ENCODE peak calls at places on chromosomes 12 and 14, in five cellular contexts. R is SK-N-SH, Z is endodermal cell, C is Peyer's patch, F is A549. D is an unnamed sample. For H3K9me3, the result is how much of the 10 kb centered on the place peaks cover.

GRCh38 chr12:111404362-111405148 is 1.2 kb upstream of the SH2B3 start:
- DNase-seq in R (peak), Z (peak), C (peak), F (no peak), D (no peak)

GRCh38 chr12:113112043-113112899 is 23.3 kb downstream of the RASAL1 start:
- DNase-seq in R (no peak), Z (peak), C (no peak), F (no peak), D (no peak)

GRCh38 chr12:6904280-6905276 is at the start of gene LRRC23:
- DNase-seq in R (peak), Z (peak), C (peak), F (peak), D (peak)

GRCh38 chr12:98406378-98406777 is 109.0 kb upstream of the TMPO start:
- DNase-seq in R (no peak), Z (no peak), C (no peak), F (no peak), D (no peak)

GRCh38 chr12:46556105-46556559 is 183.6 kb upstream of the SLC38A2 start:
- DNase-seq in R (no peak), Z (no peak), C (no peak), F (peak), D (no peak)

GRCh38 chr12:116060765-116061164 is 216.7 kb downstream of the MED13L start:
- DNase-seq in R (no peak), Z (no peak), C (no peak), F (no peak), D (no peak)

GRCh38 chr12:104360988-104361707 is 57.6 kb downstream of the EID3 start:
- DNase-seq in R (no peak), Z (no peak), C (no peak), F (peak), D (no peak)

GRCh38 chr14:60723218-60724079 is 702 bp downstream of the SIX4 start:
- DNase-seq in R (peak), Z (peak), C (no peak), F (peak), D (peak)

GRCh38 chr12:43312991-43313505 is 239.0 kb downstream of the ADAMTS20 start:
- DNase-seq in R (no peak), Z (no peak), C (no peak), F (no peak), D (no peak)

GRCh38 chr12:114664661-114665320 is 19.2 kb downstream of the TBX3 start:
- DNase-seq in R (no peak), Z (peak), C (no peak), F (no peak), D (no peak)

GRCh38 chr12:6361834-6362233 is 13.5 kb downstream of the SCNN1A start:
- DNase-seq in R (no peak), Z (no peak), C (no peak), F (peak), D (no peak)

GRCh38 chr12:57614178-57614947 is 3.1 kb downstream of the ARHGEF25 start:
- DNase-seq in R (peak), Z (peak), C (peak), F (peak), D (no peak)

GRCh38 chr12:34394211-34395055 is 372.1 kb downstream of the ALG10 start:
- DNase-seq in R (peak), Z (peak), C (peak), F (no peak), D (peak)

GRCh38 chr12:34395056-34396005 is 373.0 kb downstream of the ALG10 start:
- DNase-seq in R (peak), Z (peak), C (peak), F (no peak), D (no peak)

GRCh38 chr12:34392741-34393085 is 370.4 kb downstream of the ALG10 start:
- DNase-seq in R (no peak), Z (no peak), C (no peak), F (no peak), D (no peak)

GRCh38 chr12:34393086-34393820 is 371.0 kb downstream of the ALG10 start:
- DNase-seq in R (no peak), Z (peak), C (peak), F (no peak), D (peak)

DNA sequence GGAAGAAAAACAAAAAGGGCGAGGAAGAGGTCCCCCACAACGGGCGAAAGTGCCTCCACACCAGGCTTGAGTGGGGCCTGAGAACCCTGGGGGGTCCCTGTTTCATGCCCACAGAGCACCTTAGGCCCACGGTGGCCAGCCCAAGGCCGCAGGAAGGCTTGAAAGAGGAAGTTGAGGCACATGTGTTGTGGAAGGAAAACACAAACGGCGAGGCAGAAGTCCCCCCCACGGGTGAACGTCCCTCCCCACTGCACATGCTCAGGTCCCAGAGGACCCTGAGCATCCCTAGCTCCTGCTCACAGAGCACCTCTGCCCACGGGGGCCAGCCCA is 371.5 kb downstream of the ALG10 start:
- DNase-seq in R (peak), Z (no peak), C (no peak), F (no peak), D (no peak)
- H3K9me3 ChIP-seq in R (under half), Z (under half), C (under half), F (under half), D (under half)

GRCh38 chr14:106058342-106058741 is 532.0 kb downstream of the TMEM121 start:
- DNase-seq in R (no peak), Z (no peak), C (no peak), F (no peak), D (no peak)

GRCh38 chr14:106051790-106052189 is 525.4 kb downstream of the TMEM121 start:
- DNase-seq in R (no peak), Z (no peak), C (no peak), F (no peak), D (no peak)

GRCh38 chr14:106060576-106060975 is 534.2 kb downstream of the TMEM121 start:
- DNase-seq in R (no peak), Z (no peak), C (no peak), F (no peak), D (no peak)

DNA sequence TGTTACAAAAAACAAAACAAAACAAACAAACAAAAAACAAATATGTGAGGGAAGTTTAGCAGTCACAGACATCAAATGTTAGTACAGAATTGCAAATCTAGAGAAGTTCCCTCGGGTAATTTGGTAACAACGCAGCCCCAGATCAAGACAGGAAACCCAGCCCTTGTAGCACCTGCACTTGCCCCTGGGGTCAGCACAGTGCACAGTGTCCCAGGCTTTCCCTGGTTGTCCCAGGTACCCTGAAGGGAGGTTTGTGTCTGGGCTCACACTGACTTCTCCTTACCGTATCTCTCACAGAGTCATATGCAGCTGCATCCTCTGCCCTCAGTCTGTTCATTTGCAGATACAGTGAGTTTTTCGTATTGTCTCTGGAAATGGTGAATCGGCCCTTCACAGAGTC is 528.9 kb downstream of the TMEM121 start:
- DNase-seq in R (no peak), Z (no peak), C (no peak), F (no peak), D (no peak)
- H3K9me3 ChIP-seq in R (under half), Z (half or more), C (under half), F (under half), D (under half)

GRCh38 chr14:29390046-29390841 is 537.4 kb downstream of the PRKD1 start:
- DNase-seq in R (no peak), Z (peak), C (no peak), F (no peak), D (no peak)

DNA sequence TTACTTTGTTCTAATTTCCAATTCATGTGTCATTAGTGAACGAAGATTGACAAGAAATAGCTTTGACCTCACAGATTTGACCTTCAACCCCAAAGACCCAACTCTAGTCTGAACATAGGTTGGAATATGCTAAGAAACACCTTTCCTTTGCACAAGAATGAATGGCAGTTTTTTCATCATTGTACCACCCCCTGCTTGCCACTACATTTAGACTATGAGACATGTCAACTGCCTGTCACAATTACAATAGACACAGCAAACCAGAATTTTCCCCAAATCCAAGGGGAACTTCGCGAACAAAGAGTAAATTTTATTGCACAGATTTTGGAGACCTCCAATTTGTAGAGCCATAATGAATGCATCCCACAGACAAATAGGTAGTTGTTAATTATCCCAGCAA is 535.4 kb downstream of the PRKD1 start:
- DNase-seq in R (no peak), Z (no peak), C (no peak), F (no peak), D (no peak)
- H3K9me3 ChIP-seq in R (under half), Z (under half), C (under half), F (under half), D (under half)

GRCh38 chr14:104284107-104284592 is 145.8 kb downstream of the KIF26A start:
- DNase-seq in R (peak), Z (peak), C (no peak), F (no peak), D (no peak)

GRCh38 chr14:104286086-104286485 is 147.7 kb downstream of the KIF26A start:
- DNase-seq in R (no peak), Z (peak), C (no peak), F (no peak), D (no peak)

GRCh38 chr14:104283197-104284106 is 145.1 kb downstream of the KIF26A start:
- DNase-seq in R (no peak), Z (peak), C (no peak), F (no peak), D (peak)

GRCh38 chr14:104285483-104285790 is 147.1 kb downstream of the KIF26A start:
- DNase-seq in R (peak), Z (peak), C (no peak), F (no peak), D (no peak)

GRCh38 chr14:104284636-104285482 is 146.5 kb downstream of the KIF26A start:
- DNase-seq in R (peak), Z (peak), C (no peak), F (no peak), D (peak)
- H3K9me3 ChIP-seq in R (under half), Z (under half), C (under half), F (under half), D (under half)

GRCh38 chr12:130198026-130198662 is 35.9 kb downstream of the FZD10 start:
- DNase-seq in R (no peak), Z (peak), C (no peak), F (no peak), D (no peak)

GRCh38 chr12:130199536-130200390 is 37.5 kb downstream of the FZD10 start:
- DNase-seq in R (no peak), Z (peak), C (no peak), F (no peak), D (no peak)

GRCh38 chr12:130196827-130197226 is 34.6 kb downstream of the FZD10 start:
- DNase-seq in R (no peak), Z (peak), C (no peak), F (no peak), D (no peak)

GRCh38 chr12:130200445-130200844 is 38.2 kb downstream of the FZD10 start:
- DNase-seq in R (no peak), Z (peak), C (no peak), F (no peak), D (no peak)

DNA sequence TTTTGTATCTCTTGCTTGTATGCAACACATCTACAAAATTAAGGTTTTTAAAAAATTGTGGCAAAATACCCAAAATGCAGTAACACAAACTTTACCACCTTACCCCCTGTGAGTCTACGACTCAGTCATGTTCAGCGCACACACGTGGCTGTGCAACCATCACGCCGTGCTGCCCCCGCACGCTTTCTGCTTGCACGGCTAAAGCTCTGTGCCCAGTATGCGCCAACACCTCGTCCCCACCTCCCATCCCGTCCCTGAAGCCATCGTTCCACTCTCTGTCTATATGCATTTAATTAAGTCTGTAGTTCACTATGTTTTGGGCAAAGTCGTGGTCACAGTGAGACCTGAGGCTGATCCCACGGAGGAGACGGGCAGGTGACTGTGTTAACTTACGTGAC is 36.4 kb downstream of the FZD10 start:
- DNase-seq in R (no peak), Z (peak), C (no peak), F (no peak), D (no peak)
- H3K9me3 ChIP-seq in R (under half), Z (under half), C (under half), F (under half), D (under half)

GRCh38 chr12:20448781-20449180 is 80.4 kb downstream of the PDE3A start:
- DNase-seq in R (no peak), Z (no peak), C (no peak), F (no peak), D (no peak)
- H3K9me3 ChIP-seq in R (under half), Z (under half), C (under half), F (under half), D (under half)

GRCh38 chr14:101050901-101051490 is 147.5 kb upstream of the RTL1 start:
- DNase-seq in R (no peak), Z (no peak), C (no peak), F (no peak), D (no peak)
- H3K9me3 ChIP-seq in R (under half), Z (under half), C (under half), F (under half), D (under half)

DNA sequence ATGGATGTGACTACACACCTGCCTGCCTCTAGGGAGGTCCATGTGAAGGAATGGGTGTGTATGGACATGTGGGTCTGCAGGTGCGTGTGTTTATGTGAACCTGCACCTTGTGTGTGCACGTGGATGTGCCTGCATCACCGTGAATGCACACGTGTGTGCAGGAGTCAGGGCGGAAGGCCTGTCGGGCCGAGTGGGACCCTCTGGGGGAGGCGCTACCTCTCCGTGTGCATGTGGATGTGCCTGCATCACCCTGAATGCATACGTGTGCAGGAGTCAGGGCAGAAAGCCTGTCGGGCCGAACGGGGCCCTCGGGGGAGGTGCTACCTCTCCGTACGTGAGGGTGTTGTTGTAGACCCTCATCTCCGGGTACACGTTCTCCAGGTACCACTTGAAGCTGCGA is 56.5 kb downstream of the NOC4L start:
- DNase-seq in R (no peak), Z (no peak), C (no peak), F (no peak), D (no peak)
- H3K9me3 ChIP-seq in R (under half), Z (under half), C (under half), F (under half), D (under half)

DNA sequence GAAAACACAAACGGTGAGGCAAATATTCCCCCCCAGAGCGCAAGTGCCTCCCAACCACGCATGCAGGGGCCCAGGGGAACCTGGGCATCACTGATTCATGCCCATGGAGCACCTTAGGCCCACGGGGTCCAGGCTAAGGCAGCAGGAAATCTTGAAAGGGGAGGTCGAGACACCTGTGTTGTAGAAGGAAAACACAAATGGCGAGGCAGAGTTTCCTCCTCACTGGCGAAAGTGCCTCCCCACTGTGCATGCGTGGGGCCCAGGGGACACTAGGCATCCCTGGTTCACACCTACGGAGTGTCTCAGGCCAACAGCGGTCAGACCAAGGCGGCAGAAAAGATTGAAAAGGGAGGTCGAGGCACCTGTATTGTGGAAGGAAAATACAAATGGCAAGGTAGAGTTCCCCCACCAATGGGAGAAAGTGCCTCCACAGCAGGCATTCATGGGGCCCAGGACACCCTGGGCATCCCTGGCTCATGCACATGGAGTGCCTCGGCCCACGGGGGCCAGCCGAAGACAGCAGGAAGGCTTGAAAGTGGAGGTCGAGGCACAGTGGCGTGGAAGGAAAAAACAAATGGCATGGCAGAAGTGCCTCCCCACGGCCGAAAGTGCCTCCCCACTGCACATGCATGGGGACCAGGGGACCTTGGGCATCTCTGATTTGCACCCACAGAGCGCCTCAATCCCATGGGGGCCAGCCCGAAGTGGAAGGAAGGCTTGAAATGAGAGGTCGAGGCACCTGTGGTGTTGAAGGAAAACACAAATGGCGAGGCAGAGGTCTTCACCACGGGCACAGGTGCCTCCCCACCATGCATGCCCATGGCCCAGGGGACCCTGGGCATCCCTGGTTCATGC is 368.8 kb downstream of the ALG10 start:
- DNase-seq in R (no peak), Z (peak), C (no peak), F (no peak), D (no peak)
- H3K9me3 ChIP-seq in R (under half), Z (under half), C (under half), F (under half), D (under half)

GRCh38 chr12:90618606-90619005 is 336.4 kb downstream of the CCER1 start:
- DNase-seq in R (no peak), Z (no peak), C (no peak), F (no peak), D (no peak)

GRCh38 chr12:90621927-90622326 is 333.0 kb downstream of the CCER1 start:
- DNase-seq in R (no peak), Z (no peak), C (no peak), F (no peak), D (no peak)

GRCh38 chr12:90619943-90620342 is 335.0 kb downstream of the CCER1 start:
- DNase-seq in R (no peak), Z (no peak), C (no peak), F (no peak), D (no peak)

GRCh38 chr12:90627180-90627896 is 327.6 kb downstream of the CCER1 start:
- DNase-seq in R (no peak), Z (no peak), C (no peak), F (no peak), D (no peak)

GRCh38 chr12:90622431-90622830 is 332.5 kb downstream of the CCER1 start:
- DNase-seq in R (no peak), Z (no peak), C (no peak), F (peak), D (peak)
- H3K9me3 ChIP-seq in R (under half), Z (under half), C (under half), F (under half), D (under half)

D was measured in WERI-Rb-1.